ENCODE peak calls at places on chromosome 5, in eight cellular contexts. C is uterus, I is tibial artery, P is A549, E is GM23338, Y is endodermal cell, X is heart right ventricle, S is lung. G is an unnamed sample.

GRCh38 chr5:172542651-172543131 is 88.4 kb upstream of the SH3PXD2B start:
- DNase-seq in Y (peak), X (no peak), S (no peak), C (peak), P (no peak), E (no peak), I (no peak), G (no peak)

GRCh38 chr5:91383956-91384300 is 811 bp upstream of the ARRDC3 start:
- DNase-seq in S (no peak), I (peak), Y (peak), P (no peak), C (peak), E (peak), X (peak), G (peak)

GRCh38 chr5:144594919-144595318 is 424.2 kb downstream of the KCTD16 start:
- DNase-seq in E (no peak), X (no peak), Y (peak), P (no peak), I (no peak), S (no peak), C (no peak), G (no peak)

GRCh38 chr5:139636207-139636792 is 11.8 kb upstream of the CXXC5 start:
- DNase-seq in C (no peak), S (no peak), Y (peak), I (no peak), P (no peak), E (no peak), X (no peak), G (no peak)

GRCh38 chr5:122501087-122501435 is 189.0 kb downstream of the SNCAIP start:
- DNase-seq in E (no peak), I (peak), C (no peak), Y (no peak), S (no peak), X (no peak), P (no peak), G (no peak)

GRCh38 chr5:132457371-132458225 is 33.0 kb downstream of the IRF1 start:
- DNase-seq in P (no peak), Y (no peak), C (peak), I (peak), X (no peak), S (no peak), E (no peak), G (no peak)

GRCh38 chr5:160539431-160539830 is 117.8 kb downstream of the PTTG1 start:
- DNase-seq in X (no peak), S (no peak), I (no peak), E (no peak), P (no peak), C (no peak), Y (peak), G (no peak)

GRCh38 chr5:36691993-36692392 is 85.6 kb downstream of the SLC1A3 start:
- DNase-seq in I (no peak), P (no peak), X (no peak), S (no peak), Y (no peak), C (no peak), E (no peak), G (no peak)

GRCh38 chr5:1059884-1060263 is 51.3 kb downstream of the NKD2 start:
- DNase-seq in X (no peak), S (no peak), P (no peak), C (no peak), E (no peak), Y (no peak), I (no peak), G (no peak)

GRCh38 chr5:175748650-175749049 is 90.8 kb downstream of the HRH2 start:
- DNase-seq in X (no peak), S (no peak), C (no peak), E (no peak), P (no peak), Y (no peak), I (no peak), G (no peak)

GRCh38 chr5:149731617-149732400 is 1.7 kb downstream of the PPARGC1B start:
- DNase-seq in E (peak), C (peak), P (peak), X (peak), Y (peak), S (peak), I (peak), G (peak)

GRCh38 chr5:171750316-171750788 is 35.3 kb upstream of the SMIM23 start:
- DNase-seq in S (peak), P (peak), Y (peak), C (peak), X (peak), I (peak), E (peak), G (no peak)

GRCh38 chr5:75335952-75336624 is 932 bp upstream of the HMGCR start:
- DNase-seq in X (peak), C (peak), I (no peak), P (peak), Y (no peak), E (peak), S (peak), G (peak)

GRCh38 chr5:171207256-171207866 is 101.7 kb upstream of the TLX3 start:
- DNase-seq in C (no peak), E (peak), P (peak), S (no peak), X (no peak), I (no peak), Y (peak), G (peak)

GRCh38 chr5:32865475-32865874 is 154.4 kb downstream of the NPR3 start:
- DNase-seq in E (no peak), P (no peak), I (no peak), C (no peak), S (no peak), Y (no peak), X (no peak), G (no peak)

GRCh38 chr5:97245371-97245770 is 62.3 kb upstream of the RIOK2 start:
- DNase-seq in I (no peak), P (no peak), C (no peak), X (no peak), E (no peak), S (no peak), Y (no peak), G (no peak)

GRCh38 chr5:164188733-164189148 is 683.3 kb downstream of the MAT2B start:
- DNase-seq in Y (no peak), X (peak), P (no peak), S (no peak), E (no peak), I (no peak), C (no peak), G (no peak)

GRCh38 chr5:78745985-78746384 is 97.4 kb upstream of the LHFPL2 start:
- DNase-seq in X (no peak), S (no peak), I (no peak), P (no peak), Y (no peak), E (peak), C (no peak), G (no peak)

GRCh38 chr5:38263983-38264382 is 5.6 kb downstream of the EGFLAM start:
- DNase-seq in E (no peak), P (no peak), S (no peak), C (no peak), I (no peak), Y (no peak), X (no peak), G (no peak)

GRCh38 chr5:97967292-97967691 is 784.2 kb upstream of the RIOK2 start:
- DNase-seq in X (no peak), E (no peak), S (no peak), C (no peak), P (no peak), Y (no peak), I (no peak), G (no peak)

GRCh38 chr5:150148408-150148927 is 7.2 kb downstream of the PDGFRB start:
- DNase-seq in X (no peak), C (no peak), Y (no peak), P (no peak), S (no peak), E (no peak), I (no peak), G (no peak)

GRCh38 chr5:157198277-157199058 is 17.8 kb downstream of the ITK start:
- DNase-seq in X (no peak), E (no peak), Y (no peak), C (no peak), P (no peak), I (no peak), S (no peak), G (no peak)

GRCh38 chr5:172455511-172456061 is 1.3 kb upstream of the SH3PXD2B start:
- DNase-seq in Y (peak), E (no peak), C (peak), I (peak), S (no peak), X (no peak), P (no peak), G (no peak)

GRCh38 chr5:109805472-109805871 is 115.7 kb downstream of the MAN2A1 start:
- DNase-seq in Y (no peak), P (no peak), C (no peak), I (no peak), E (peak), X (no peak), S (no peak), G (no peak)

GRCh38 chr5:1280177-1281037 is 14.5 kb downstream of the TERT start:
- DNase-seq in S (no peak), P (no peak), I (no peak), Y (no peak), X (no peak), C (no peak), E (no peak), G (no peak)

GRCh38 chr5:148970228-148970627 is 92.6 kb downstream of the SH3TC2 start:
- DNase-seq in I (peak), S (peak), X (no peak), C (no peak), E (peak), Y (peak), P (no peak), G (no peak)

GRCh38 chr5:55320571-55320970 is 12.8 kb downstream of the MTREX start:
- DNase-seq in P (no peak), I (no peak), X (no peak), C (no peak), S (no peak), E (no peak), Y (no peak), G (no peak)

GRCh38 chr5:74016373-74016772 is 390.4 kb downstream of the ARHGEF28 start:
- DNase-seq in I (no peak), E (peak), C (no peak), S (no peak), Y (peak), P (no peak), X (no peak), G (no peak)

GRCh38 chr5:12615141-12615820 is 711.0 kb upstream of the CTNND2 start:
- DNase-seq in X (no peak), Y (no peak), E (no peak), S (no peak), C (no peak), I (no peak), P (no peak), G (no peak)

GRCh38 chr5:17257705-17258273 is 40.4 kb downstream of the BASP1 start:
- DNase-seq in X (no peak), E (no peak), P (no peak), Y (no peak), S (no peak), I (no peak), C (no peak), G (no peak)

GRCh38 chr5:74272831-74273545 is 367.5 kb downstream of the ENC1 start:
- DNase-seq in C (no peak), S (no peak), Y (no peak), I (no peak), X (no peak), P (no peak), E (no peak), G (no peak)

GRCh38 chr5:96537386-96537785 is 104.3 kb upstream of the PCSK1 start:
- DNase-seq in S (no peak), I (no peak), X (no peak), E (no peak), P (no peak), Y (no peak), C (no peak), G (peak)

GRCh38 chr5:32545102-32545847 is 40.1 kb upstream of the SUB1 start:
- DNase-seq in X (no peak), Y (no peak), P (no peak), I (no peak), S (no peak), C (no peak), E (no peak), G (no peak)

GRCh38 chr5:172903790-172904189 is 55.4 kb upstream of the RPL26L1 start:
- DNase-seq in S (no peak), E (no peak), C (peak), P (no peak), I (no peak), Y (no peak), X (no peak), G (peak)

GRCh38 chr5:135203593-135204036 is 169.6 kb upstream of the PITX1 start:
- DNase-seq in S (no peak), X (no peak), E (peak), Y (no peak), I (no peak), C (no peak), P (no peak), G (no peak)

GRCh38 chr5:149646564-149646963 is 65.3 kb downstream of the ARHGEF37 start:
- DNase-seq in X (peak), Y (peak), P (no peak), C (no peak), I (no peak), S (no peak), E (no peak), G (no peak)

GRCh38 chr5:73032635-73033034 is 76.8 kb downstream of the FCHO2 start:
- DNase-seq in E (no peak), I (no peak), P (no peak), Y (no peak), S (no peak), C (no peak), X (no peak), G (no peak)

GRCh38 chr5:154038241-154038603 is 488 bp downstream of the FAM114A2 start:
- DNase-seq in C (peak), X (peak), P (peak), I (no peak), S (no peak), Y (no peak), E (no peak), G (no peak)

GRCh38 chr5:854217-854616 is 3.4 kb upstream of the ZDHHC11 start:
- DNase-seq in Y (no peak), C (peak), S (no peak), I (peak), X (no peak), E (no peak), P (no peak), G (no peak)

DNA sequence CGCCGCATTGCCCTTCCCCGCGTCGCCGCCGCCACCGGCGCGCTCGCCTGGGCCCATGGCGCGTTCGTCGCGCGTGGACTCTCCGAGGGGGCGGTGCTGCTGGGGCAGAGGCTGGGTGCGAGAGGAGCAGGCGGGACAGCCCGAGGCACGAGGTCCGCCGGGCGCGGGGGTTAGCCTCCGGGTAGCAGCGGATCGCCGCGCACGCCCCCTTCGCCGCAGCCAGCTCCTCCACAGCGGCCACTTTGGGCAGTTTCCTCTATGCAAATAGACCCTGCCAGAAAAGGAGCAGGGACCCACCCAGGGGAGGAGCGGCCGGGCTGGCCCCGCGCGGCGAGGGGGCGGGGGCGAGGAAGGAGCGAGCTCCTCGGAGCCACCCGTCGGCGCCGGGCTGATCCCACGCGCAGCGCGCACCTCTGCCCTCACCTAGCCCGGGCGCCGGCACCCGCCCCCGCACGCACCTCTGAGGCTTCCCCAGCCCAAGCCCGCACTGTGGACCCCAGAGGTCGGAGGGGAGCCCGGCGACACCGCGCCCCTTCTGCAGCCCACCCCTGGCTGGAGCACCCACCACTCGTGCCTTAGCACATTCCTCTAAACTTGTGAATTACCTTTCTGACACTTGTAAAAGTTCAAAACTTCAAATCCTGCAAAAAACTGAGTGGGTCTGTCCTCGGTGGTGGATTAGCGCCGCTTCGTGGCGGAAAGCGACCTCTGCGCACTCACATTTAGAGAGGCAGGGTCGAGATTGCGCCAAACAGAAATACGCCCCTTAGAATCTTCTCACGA is at the start of gene COL23A1:
- DNase-seq in I (peak), P (no peak), E (peak), C (peak), S (peak), Y (peak), X (peak), G (peak)
- TF ChIP-seq CTCF in I (peak), P (peak), E (peak), C (peak), S (peak), Y (peak), X (peak), G (peak)

GRCh38 chr5:177351392-177352329 is at the start of gene LMAN2:
- DNase-seq in Y (peak), S (peak), I (peak), X (peak), E (peak), C (peak), P (peak), G (peak)

GRCh38 chr5:177347699-177348098 is 3.8 kb downstream of the LMAN2 start:
- DNase-seq in Y (no peak), S (no peak), X (no peak), E (no peak), C (no peak), P (no peak), I (no peak), G (no peak)

GRCh38 chr5:177350776-177351391 is 584 bp downstream of the LMAN2 start:
- DNase-seq in C (no peak), Y (no peak), S (no peak), X (no peak), I (no peak), P (no peak), E (no peak), G (no peak)

GRCh38 chr5:177349362-177349647 is 2.2 kb downstream of the LMAN2 start:
- DNase-seq in C (no peak), Y (no peak), X (no peak), S (no peak), I (no peak), E (no peak), P (no peak), G (no peak)

DNA sequence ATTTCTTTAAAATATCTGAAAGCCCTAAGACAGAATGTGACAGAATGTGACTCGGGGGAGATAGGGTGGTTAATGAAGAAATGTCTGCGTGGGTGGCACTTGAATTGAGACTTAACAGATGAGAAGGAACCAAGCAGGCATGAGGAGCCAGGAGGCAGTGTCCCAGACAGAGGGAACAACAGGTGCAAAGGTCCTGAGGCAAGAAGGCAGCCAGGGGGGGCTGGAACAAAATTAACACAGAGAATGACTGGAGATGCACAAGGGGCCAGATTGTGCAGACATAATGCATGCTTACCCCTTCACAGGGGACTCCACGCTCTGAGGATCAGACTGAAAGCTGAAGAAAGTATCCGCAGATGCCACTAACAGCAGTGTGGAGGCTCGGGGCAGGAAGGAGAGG is 1.7 kb downstream of the LMAN2 start:
- DNase-seq in I (no peak), P (no peak), S (no peak), E (no peak), Y (no peak), X (no peak), C (no peak), G (no peak)
- H3K27ac ChIP-seq in I (no peak), P (no peak), S (no peak), E (no peak), Y (no peak), X (no peak), C (no peak), G (peak)

DNA sequence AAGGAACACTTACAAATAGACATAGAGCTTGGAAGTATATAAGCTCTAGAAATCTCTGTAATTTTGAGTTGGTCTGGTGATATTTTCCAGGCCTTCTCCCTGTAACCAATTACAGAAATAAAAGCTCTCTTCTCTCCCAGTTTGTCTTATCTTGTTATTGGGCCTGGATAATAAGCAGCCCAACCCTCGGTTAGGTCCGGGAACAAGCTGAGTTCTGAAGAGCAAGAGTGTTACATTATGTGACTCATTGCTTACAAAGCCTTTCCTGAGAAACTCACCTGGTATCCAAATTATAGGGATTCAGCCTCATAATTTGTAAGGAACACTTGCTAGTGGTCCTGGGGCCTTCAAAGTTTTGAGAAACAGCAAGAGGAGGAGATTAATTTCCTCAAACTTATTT is 1146.1 kb downstream of the CDH9 start:
- DNase-seq in S (no peak), I (no peak), Y (no peak), C (no peak), E (no peak), X (no peak), P (no peak), G (peak)
- TF ChIP-seq CTCF in S (no peak), I (no peak), Y (no peak), C (no peak), E (no peak), X (no peak), P (no peak), G (no peak)

GRCh38 chr5:58136416-58136815 is 323.5 kb downstream of the PLK2 start:
- DNase-seq in C (no peak), Y (no peak), X (no peak), P (no peak), I (no peak), S (no peak), E (no peak), G (no peak)
- H3K27ac ChIP-seq in C (no peak), Y (no peak), X (no peak), P (peak), I (no peak), S (no peak), E (no peak), G (no peak)

DNA sequence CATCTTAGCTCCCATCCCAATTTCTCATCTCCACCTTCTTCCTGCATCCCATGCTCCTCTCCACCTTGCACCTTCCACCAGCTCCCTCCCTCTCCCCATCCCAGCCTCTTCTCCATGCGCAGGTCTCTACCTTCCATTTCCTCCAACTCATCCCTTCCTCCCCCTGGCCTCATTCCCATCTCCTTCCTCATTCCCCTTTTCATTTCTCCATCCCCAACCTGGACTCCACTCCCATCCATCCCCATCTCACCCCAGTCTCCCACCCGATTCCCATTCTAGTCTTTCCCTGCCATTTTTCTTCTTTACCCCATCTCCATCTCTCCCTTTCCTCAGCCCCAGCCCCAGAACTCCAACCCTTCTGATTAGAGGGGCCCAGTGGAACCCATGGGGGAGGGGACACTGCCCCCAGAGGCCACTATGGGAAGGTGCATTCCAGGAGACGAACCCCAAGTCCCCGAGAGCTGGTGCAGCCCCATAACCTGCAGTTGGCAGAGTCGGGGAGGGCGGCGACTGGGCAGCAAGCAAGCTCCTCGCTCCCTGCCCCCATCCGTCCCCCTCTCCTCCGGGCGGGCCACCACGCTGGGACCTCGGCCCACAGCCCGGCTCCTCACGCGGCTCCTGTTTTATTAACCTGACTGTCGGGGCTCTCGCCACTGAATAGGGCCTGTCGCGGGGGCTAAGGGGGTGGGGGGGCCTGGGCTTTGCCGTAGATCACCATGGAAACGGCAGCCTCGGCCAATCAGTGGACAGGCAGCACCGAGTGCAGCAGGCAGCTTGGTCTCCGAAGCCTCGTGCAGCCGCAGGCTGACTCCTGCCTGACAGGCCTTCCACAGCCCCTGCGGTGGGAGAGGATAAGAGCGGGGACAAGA is 66.7 kb downstream of the PCDH1 start:
- DNase-seq in X (no peak), S (no peak), P (peak), E (peak), I (no peak), C (no peak), Y (peak), G (peak)
- TF ChIP-seq CTCF in X (peak), S (no peak), P (peak), E (peak), I (no peak), C (peak), Y (peak), G (peak)